ENCODE peak calls at places on chromosome X, in seven cellular contexts. One of them, this sample, is unnamed.

GRCh38 chrX:63350551-63350950 is 581 bp downstream of the SPIN4 start:
- DNase-seq in lower leg skin: peak; percentile 84
- DNase-seq in GM04503: no peak
- DNase-seq in stimulated activated naive CD4-positive, alpha-beta T cell: no peak
- DNase-seq in EL: peak; percentile 44
- DNase-seq in NB4: peak; percentile 52
- DNase-seq in posterior cingulate gyrus: peak; percentile 19
- DNase-seq in this sample: no peak

GRCh38 chrX:65838674-65839073 is 171.2 kb downstream of the MSN start:
- DNase-seq in lower leg skin: no peak
- DNase-seq in GM04503: no peak
- DNase-seq in stimulated activated naive CD4-positive, alpha-beta T cell: no peak
- DNase-seq in EL: no peak
- DNase-seq in NB4: no peak
- DNase-seq in posterior cingulate gyrus: no peak
- DNase-seq in this sample: no peak

GRCh38 chrX:149760965-149761364 is 12.9 kb upstream of the HSFX1 start:
- DNase-seq in lower leg skin: peak; percentile 23
- DNase-seq in GM04503: no peak
- DNase-seq in stimulated activated naive CD4-positive, alpha-beta T cell: no peak
- DNase-seq in EL: no peak
- DNase-seq in NB4: no peak
- DNase-seq in posterior cingulate gyrus: no peak
- DNase-seq in this sample: no peak

GRCh38 chrX:1222511-1223252 is 10.2 kb upstream of the CRLF2 start:
- DNase-seq in lower leg skin: peak; percentile 31
- DNase-seq in GM04503: peak; percentile 44
- DNase-seq in stimulated activated naive CD4-positive, alpha-beta T cell: no peak
- DNase-seq in EL: peak; percentile 76
- DNase-seq in NB4: peak; percentile 88
- DNase-seq in posterior cingulate gyrus: no peak
- DNase-seq in this sample: no peak

GRCh38 chrX:101206471-101206870 is 13.1 kb upstream of the DRP2 start:
- DNase-seq in lower leg skin: no peak
- DNase-seq in GM04503: no peak
- DNase-seq in stimulated activated naive CD4-positive, alpha-beta T cell: peak; percentile 31
- DNase-seq in EL: peak; percentile 48
- DNase-seq in NB4: peak; percentile 48
- DNase-seq in posterior cingulate gyrus: no peak
- DNase-seq in this sample: no peak

GRCh38 chrX:45068555-45068954 is 132.1 kb downstream of the DIPK2B start:
- DNase-seq in lower leg skin: no peak
- DNase-seq in GM04503: no peak
- DNase-seq in stimulated activated naive CD4-positive, alpha-beta T cell: peak; percentile 30
- DNase-seq in EL: peak; percentile 1
- DNase-seq in NB4: no peak
- DNase-seq in posterior cingulate gyrus: no peak
- DNase-seq in this sample: no peak

GRCh38 chrX:40552768-40553167 is 28.0 kb upstream of the ATP6AP2 start:
- DNase-seq in lower leg skin: no peak
- DNase-seq in GM04503: no peak
- DNase-seq in stimulated activated naive CD4-positive, alpha-beta T cell: no peak
- DNase-seq in EL: peak; percentile 12
- DNase-seq in NB4: peak; percentile 26
- DNase-seq in posterior cingulate gyrus: no peak
- DNase-seq in this sample: no peak

GRCh38 chrX:24475480-24475879 is 10.4 kb downstream of the PDK3 start:
- DNase-seq in lower leg skin: no peak
- DNase-seq in GM04503: no peak
- DNase-seq in stimulated activated naive CD4-positive, alpha-beta T cell: no peak
- DNase-seq in EL: no peak
- DNase-seq in NB4: no peak
- DNase-seq in posterior cingulate gyrus: no peak
- DNase-seq in this sample: no peak

GRCh38 chrX:41733939-41734338 is 10.0 kb downstream of the GPR82 start:
- DNase-seq in lower leg skin: no peak
- DNase-seq in GM04503: no peak
- DNase-seq in stimulated activated naive CD4-positive, alpha-beta T cell: no peak
- DNase-seq in EL: no peak
- DNase-seq in NB4: no peak
- DNase-seq in posterior cingulate gyrus: no peak
- DNase-seq in this sample: no peak

GRCh38 chrX:3449287-3449686 is 102.8 kb upstream of the MXRA5 start:
- DNase-seq in lower leg skin: no peak
- DNase-seq in GM04503: peak; percentile 31
- DNase-seq in stimulated activated naive CD4-positive, alpha-beta T cell: no peak
- DNase-seq in EL: no peak
- DNase-seq in NB4: no peak
- DNase-seq in posterior cingulate gyrus: no peak
- DNase-seq in this sample: peak; percentile 40

GRCh38 chrX:123835661-123836371 is 24.0 kb upstream of the XIAP start:
- DNase-seq in lower leg skin: no peak
- DNase-seq in GM04503: peak; percentile 41
- DNase-seq in stimulated activated naive CD4-positive, alpha-beta T cell: no peak
- DNase-seq in EL: peak; percentile 61
- DNase-seq in NB4: peak; percentile 46
- DNase-seq in posterior cingulate gyrus: no peak
- DNase-seq in this sample: no peak

GRCh38 chrX:110268875-110269274 is 49.0 kb downstream of the AMMECR1 start:
- DNase-seq in lower leg skin: no peak
- DNase-seq in GM04503: no peak
- DNase-seq in stimulated activated naive CD4-positive, alpha-beta T cell: no peak
- DNase-seq in EL: no peak
- DNase-seq in NB4: peak; percentile 2
- DNase-seq in posterior cingulate gyrus: no peak
- DNase-seq in this sample: no peak

GRCh38 chrX:70176938-70177533 is at the start of gene DGAT2L6:
- DNase-seq in lower leg skin: no peak
- DNase-seq in GM04503: no peak
- DNase-seq in stimulated activated naive CD4-positive, alpha-beta T cell: no peak
- DNase-seq in EL: no peak
- DNase-seq in NB4: peak; percentile 92
- DNase-seq in posterior cingulate gyrus: no peak
- DNase-seq in this sample: no peak

GRCh38 chrX:3231766-3232165 is 114.7 kb downstream of the MXRA5 start:
- DNase-seq in lower leg skin: no peak
- DNase-seq in GM04503: no peak
- DNase-seq in stimulated activated naive CD4-positive, alpha-beta T cell: no peak
- DNase-seq in EL: no peak
- DNase-seq in NB4: no peak
- DNase-seq in posterior cingulate gyrus: no peak
- DNase-seq in this sample: no peak

GRCh38 chrX:1242901-1243402 is 25.7 kb upstream of the CSF2RA start:
- DNase-seq in lower leg skin: no peak
- DNase-seq in GM04503: no peak
- DNase-seq in stimulated activated naive CD4-positive, alpha-beta T cell: no peak
- DNase-seq in EL: peak; percentile 36
- DNase-seq in NB4: peak; percentile 32
- DNase-seq in posterior cingulate gyrus: no peak
- DNase-seq in this sample: no peak

GRCh38 chrX:49901068-49901467 is 21.3 kb upstream of the CLCN5 start:
- DNase-seq in lower leg skin: no peak
- DNase-seq in GM04503: no peak
- DNase-seq in stimulated activated naive CD4-positive, alpha-beta T cell: no peak
- DNase-seq in EL: no peak
- DNase-seq in NB4: no peak
- DNase-seq in posterior cingulate gyrus: no peak
- DNase-seq in this sample: no peak

GRCh38 chrX:99795495-99795894 is 614.6 kb downstream of the PCDH19 start:
- DNase-seq in lower leg skin: no peak
- DNase-seq in GM04503: no peak
- DNase-seq in stimulated activated naive CD4-positive, alpha-beta T cell: no peak
- DNase-seq in EL: no peak
- DNase-seq in NB4: peak; percentile 1
- DNase-seq in posterior cingulate gyrus: no peak
- DNase-seq in this sample: no peak

GRCh38 chrX:33128048-33128805 is 83.1 kb downstream of the DMD start:
- DNase-seq in lower leg skin: no peak
- DNase-seq in GM04503: no peak
- DNase-seq in stimulated activated naive CD4-positive, alpha-beta T cell: no peak
- DNase-seq in EL: no peak
- DNase-seq in NB4: no peak
- DNase-seq in posterior cingulate gyrus: no peak
- DNase-seq in this sample: no peak